ENCODE peak calls at places on chromosomes 7 and 10, in six cellular contexts. G, D, J, M, P and X are unnamed samples.

GRCh38 chr10:30834143-30834542 is 197.5 kb downstream of the ZNF438 start:
- DNase-seq in D (peak), J (no peak), M (no peak), G (no peak), P (no peak), X (no peak)

GRCh38 chr10:28243923-28244322 is 58.9 kb downstream of the MPP7 start:
- DNase-seq in J (no peak), P (no peak), M (no peak), G (no peak), D (no peak), X (no peak)

GRCh38 chr10:97336942-97337719 is 2.6 kb upstream of the FRAT2 start:
- DNase-seq in D (peak), J (no peak), M (no peak), G (no peak), P (no peak), X (no peak)

GRCh38 chr7:7739204-7739603 is 20.8 kb upstream of the RPA3 start:
- DNase-seq in M (no peak), P (no peak), G (no peak), D (no peak), J (no peak), X (no peak)

GRCh38 chr7:5797716-5798115 is 16.3 kb upstream of the RNF216 start:
- DNase-seq in M (no peak), D (no peak), J (no peak), G (no peak), P (no peak), X (no peak)

GRCh38 chr7:96910484-96910883 is 94.9 kb upstream of the DLX6 start:
- DNase-seq in M (no peak), P (no peak), G (no peak), J (no peak), D (no peak), X (no peak)

GRCh38 chr7:133540096-133540860 is 287.4 kb downstream of the EXOC4 start:
- DNase-seq in M (no peak), G (no peak), P (no peak), J (no peak), D (no peak), X (no peak)

GRCh38 chr10:128573236-128573800 is 447.1 kb upstream of the MKI67 start:
- DNase-seq in P (no peak), G (no peak), D (no peak), M (no peak), J (no peak), X (no peak)

GRCh38 chr10:46068117-46068516 is 22.0 kb upstream of the MSMB start:
- DNase-seq in P (no peak), G (no peak), J (no peak), M (no peak), D (no peak), X (no peak)

GRCh38 chr10:26489081-26489480 is 50.9 kb downstream of the APBB1IP start:
- DNase-seq in D (no peak), M (no peak), P (no peak), G (no peak), J (no peak), X (no peak)

GRCh38 chr10:123087786-123088185 is 48.0 kb upstream of the HMX3 start:
- DNase-seq in P (no peak), M (no peak), J (no peak), G (no peak), D (no peak), X (no peak)

GRCh38 chr7:73970801-73971229 is 57.2 kb upstream of the ELN start:
- DNase-seq in M (no peak), P (no peak), J (no peak), D (no peak), G (no peak), X (peak)

GRCh38 chr10:13788320-13788600 is 201.5 kb downstream of the PRPF18 start:
- DNase-seq in J (no peak), G (no peak), M (no peak), P (no peak), D (no peak), X (no peak)

GRCh38 chr10:72272689-72273409 is 875 bp upstream of the DDIT4 start:
- DNase-seq in J (peak), M (peak), D (peak), P (peak), G (no peak), X (peak)

GRCh38 chr7:132709971-132710567 is 133.8 kb upstream of the PLXNA4 start:
- DNase-seq in P (no peak), M (peak), D (no peak), J (peak), G (no peak), X (no peak)

GRCh38 chr10:9227679-9228365 is 1173.3 kb downstream of the GATA3 start:
- DNase-seq in D (peak), J (no peak), G (no peak), P (no peak), M (no peak), X (no peak)

GRCh38 chr10:113922787-113923570 is 68.5 kb downstream of the NHLRC2 start:
- DNase-seq in P (no peak), J (no peak), M (peak), D (no peak), G (no peak), X (no peak)

GRCh38 chr10:73253226-73253557 is 748 bp upstream of the MRPS16 start:
- DNase-seq in P (no peak), J (no peak), M (peak), D (no peak), G (no peak), X (no peak)

GRCh38 chr10:132319853-132320669 is 11.9 kb upstream of the LRRC27 start:
- DNase-seq in D (no peak), P (no peak), J (peak), M (no peak), G (no peak), X (no peak)

GRCh38 chr10:25104441-25104840 is 70.4 kb upstream of the GPR158 start:
- DNase-seq in G (no peak), D (no peak), P (no peak), M (no peak), J (no peak), X (peak)

GRCh38 chr7:17408245-17408903 is 109.9 kb downstream of the AHR start:
- DNase-seq in J (no peak), G (no peak), P (no peak), M (no peak), D (no peak), X (no peak)

GRCh38 chr7:41696323-41696916 is 6.5 kb downstream of the INHBA start:
- DNase-seq in P (peak), M (peak), G (peak), J (peak), D (peak), X (no peak)

GRCh38 chr7:18550574-18550973 is 55.0 kb downstream of the HDAC9 start:
- DNase-seq in D (no peak), M (no peak), P (no peak), G (no peak), J (no peak), X (no peak)

GRCh38 chr7:74294191-74294998 is 5.2 kb downstream of the CLIP2 start:
- DNase-seq in G (no peak), M (no peak), D (no peak), P (no peak), J (no peak), X (no peak)